ENCODE peak calls at places on chromosome 2, in seven cellular contexts. One of them, this sample, is unnamed.

GRCh38 chr2:118539290-118539689 is 308.2 kb downstream of the EN1 start:
- DNase-seq in SK-N-SH: no peak
- DNase-seq in K562: peak; percentile 32
- DNase-seq in GM12878: no peak
- DNase-seq in HepG2: peak; percentile 14
- DNase-seq in HCT116: peak; percentile 16
- DNase-seq in H1: peak; percentile 10
- DNase-seq in this sample: no peak

GRCh38 chr2:9905413-9905812 is 46.1 kb upstream of the GRHL1 start:
- DNase-seq in SK-N-SH: no peak
- DNase-seq in K562: no peak
- DNase-seq in GM12878: no peak
- DNase-seq in HepG2: no peak
- DNase-seq in HCT116: no peak
- DNase-seq in H1: no peak
- DNase-seq in this sample: peak; percentile 89

GRCh38 chr2:188607501-188607900 is 315.8 kb downstream of the GULP1 start:
- DNase-seq in SK-N-SH: no peak
- DNase-seq in K562: peak; percentile 47
- DNase-seq in GM12878: no peak
- DNase-seq in HepG2: no peak
- DNase-seq in HCT116: no peak
- DNase-seq in H1: no peak
- DNase-seq in this sample: peak; percentile 13

GRCh38 chr2:144520718-144521487 is 984 bp upstream of the ZEB2 start:
- DNase-seq in SK-N-SH: no peak
- DNase-seq in K562: peak; percentile 27
- DNase-seq in GM12878: no peak
- DNase-seq in HepG2: no peak
- DNase-seq in HCT116: no peak
- DNase-seq in H1: no peak
- DNase-seq in this sample: no peak

GRCh38 chr2:46719499-46719898 is 196.1 kb downstream of the MCFD2 start:
- DNase-seq in SK-N-SH: no peak
- DNase-seq in K562: no peak
- DNase-seq in GM12878: no peak
- DNase-seq in HepG2: no peak
- DNase-seq in HCT116: no peak
- DNase-seq in H1: no peak
- DNase-seq in this sample: no peak

GRCh38 chr2:232420463-232421188 is 14.0 kb downstream of the ALPG start:
- DNase-seq in SK-N-SH: peak; percentile 66
- DNase-seq in K562: no peak
- DNase-seq in GM12878: no peak
- DNase-seq in HepG2: peak; percentile 16
- DNase-seq in HCT116: no peak
- DNase-seq in H1: no peak
- DNase-seq in this sample: peak; percentile 73

GRCh38 chr2:229798446-229799147 is 84.2 kb upstream of the DNER start:
- DNase-seq in SK-N-SH: no peak
- DNase-seq in K562: no peak
- DNase-seq in GM12878: no peak
- DNase-seq in HepG2: no peak
- DNase-seq in HCT116: no peak
- DNase-seq in H1: no peak
- DNase-seq in this sample: no peak

GRCh38 chr2:128605931-128606330 is 287.3 kb upstream of the HS6ST1 start:
- DNase-seq in SK-N-SH: no peak
- DNase-seq in K562: no peak
- DNase-seq in GM12878: no peak
- DNase-seq in HepG2: no peak
- DNase-seq in HCT116: no peak
- DNase-seq in H1: no peak
- DNase-seq in this sample: no peak

GRCh38 chr2:110211938-110212858 is at the start of gene MTLN:
- DNase-seq in SK-N-SH: peak; percentile 83
- DNase-seq in K562: peak; percentile 86
- DNase-seq in GM12878: peak; percentile 28
- DNase-seq in HepG2: peak; percentile 37
- DNase-seq in HCT116: peak; percentile 58
- DNase-seq in H1: no peak
- DNase-seq in this sample: peak; percentile 66

GRCh38 chr2:18117592-18117991 is 239.1 kb downstream of the KCNS3 start:
- DNase-seq in SK-N-SH: peak; percentile 19
- DNase-seq in K562: peak; percentile 5
- DNase-seq in GM12878: no peak
- DNase-seq in HepG2: peak; percentile 35
- DNase-seq in HCT116: peak; percentile 13
- DNase-seq in H1: no peak
- DNase-seq in this sample: peak; percentile 48

GRCh38 chr2:5846881-5847280 is 154.7 kb downstream of the SOX11 start:
- DNase-seq in SK-N-SH: no peak
- DNase-seq in K562: no peak
- DNase-seq in GM12878: no peak
- DNase-seq in HepG2: no peak
- DNase-seq in HCT116: no peak
- DNase-seq in H1: no peak
- DNase-seq in this sample: no peak

GRCh38 chr2:20122864-20123263 is 71.4 kb upstream of the LAPTM4A start:
- DNase-seq in SK-N-SH: no peak
- DNase-seq in K562: no peak
- DNase-seq in GM12878: no peak
- DNase-seq in HepG2: no peak
- DNase-seq in HCT116: no peak
- DNase-seq in H1: no peak
- DNase-seq in this sample: peak; percentile 35

GRCh38 chr2:236627193-236627592 is 57.6 kb downstream of the ACKR3 start:
- DNase-seq in SK-N-SH: no peak
- DNase-seq in K562: no peak
- DNase-seq in GM12878: no peak
- DNase-seq in HepG2: no peak
- DNase-seq in HCT116: no peak
- DNase-seq in H1: no peak
- DNase-seq in this sample: no peak

GRCh38 chr2:233059547-233059796 is 670 bp upstream of the INPP5D start:
- DNase-seq in SK-N-SH: no peak
- DNase-seq in K562: no peak
- DNase-seq in GM12878: no peak
- DNase-seq in HepG2: peak; percentile 61
- DNase-seq in HCT116: no peak
- DNase-seq in H1: no peak
- DNase-seq in this sample: no peak

GRCh38 chr2:20064421-20064820 is 13.0 kb upstream of the LAPTM4A start:
- DNase-seq in SK-N-SH: no peak
- DNase-seq in K562: no peak
- DNase-seq in GM12878: no peak
- DNase-seq in HepG2: no peak
- DNase-seq in HCT116: no peak
- DNase-seq in H1: no peak
- DNase-seq in this sample: no peak

GRCh38 chr2:154158101-154158500 is 286.4 kb downstream of the GALNT13 start:
- DNase-seq in SK-N-SH: no peak
- DNase-seq in K562: no peak
- DNase-seq in GM12878: no peak
- DNase-seq in HepG2: no peak
- DNase-seq in HCT116: no peak
- DNase-seq in H1: no peak
- DNase-seq in this sample: no peak

GRCh38 chr2:207154556-207155179 is 11.1 kb downstream of the KLF7 start:
- DNase-seq in SK-N-SH: no peak
- DNase-seq in K562: no peak
- DNase-seq in GM12878: no peak
- DNase-seq in HepG2: no peak
- DNase-seq in HCT116: no peak
- DNase-seq in H1: no peak
- DNase-seq in this sample: no peak

GRCh38 chr2:176419591-176420071 is 150.4 kb downstream of the MTX2 start:
- DNase-seq in SK-N-SH: no peak
- DNase-seq in K562: no peak
- DNase-seq in GM12878: no peak
- DNase-seq in HepG2: no peak
- DNase-seq in HCT116: no peak
- DNase-seq in H1: no peak
- DNase-seq in this sample: no peak

GRCh38 chr2:64874593-64874992 is 114.6 kb upstream of the SLC1A4 start:
- DNase-seq in SK-N-SH: no peak
- DNase-seq in K562: no peak
- DNase-seq in GM12878: no peak
- DNase-seq in HepG2: no peak
- DNase-seq in HCT116: no peak
- DNase-seq in H1: no peak
- DNase-seq in this sample: no peak

GRCh38 chr2:202387608-202388342 is 11.6 kb downstream of the BMPR2 start:
- DNase-seq in SK-N-SH: no peak
- DNase-seq in K562: no peak
- DNase-seq in GM12878: no peak
- DNase-seq in HepG2: no peak
- DNase-seq in HCT116: no peak
- DNase-seq in H1: no peak
- DNase-seq in this sample: no peak

GRCh38 chr2:39377226-39377939 is 59.7 kb downstream of the MAP4K3 start:
- DNase-seq in SK-N-SH: no peak
- DNase-seq in K562: peak; percentile 70
- DNase-seq in GM12878: peak; percentile 81
- DNase-seq in HepG2: no peak
- DNase-seq in HCT116: no peak
- DNase-seq in H1: no peak
- DNase-seq in this sample: no peak

GRCh38 chr2:223779877-223780276 is 57.5 kb downstream of the AP1S3 start:
- DNase-seq in SK-N-SH: peak; percentile 52
- DNase-seq in K562: peak; percentile 52
- DNase-seq in GM12878: no peak
- DNase-seq in HepG2: peak; percentile 68
- DNase-seq in HCT116: peak; percentile 60
- DNase-seq in H1: peak; percentile 17
- DNase-seq in this sample: peak; percentile 56

GRCh38 chr2:54468643-54469042 is 12.5 kb downstream of the SPTBN1 start:
- DNase-seq in SK-N-SH: no peak
- DNase-seq in K562: no peak
- DNase-seq in GM12878: no peak
- DNase-seq in HepG2: no peak
- DNase-seq in HCT116: no peak
- DNase-seq in H1: no peak
- DNase-seq in this sample: no peak

GRCh38 chr2:32168513-32168912 is 2.8 kb downstream of the SLC30A6 start:
- DNase-seq in SK-N-SH: no peak
- DNase-seq in K562: peak; percentile 82
- DNase-seq in GM12878: peak; percentile 66
- DNase-seq in HepG2: no peak
- DNase-seq in HCT116: no peak
- DNase-seq in H1: no peak
- DNase-seq in this sample: no peak

GRCh38 chr2:37344453-37345361 is at the start of gene QPCT:
- DNase-seq in SK-N-SH: peak; percentile 88
- DNase-seq in K562: peak; percentile 13
- DNase-seq in GM12878: no peak
- DNase-seq in HepG2: no peak
- DNase-seq in HCT116: no peak
- DNase-seq in H1: no peak
- DNase-seq in this sample: no peak
- TF ChIP-seq JUND in SK-N-SH: no peak
- TF ChIP-seq JUND in K562: peak; percentile 19
- TF ChIP-seq JUND in GM12878: no peak
- TF ChIP-seq JUND in HepG2: no peak
- TF ChIP-seq JUND in HCT116: no peak
- TF ChIP-seq JUND in H1: no peak
- TF ChIP-seq JUND in this sample: no peak

GRCh38 chr2:193847140-193847539 is 1652.4 kb upstream of the TMEFF2 start:
- DNase-seq in SK-N-SH: no peak
- DNase-seq in K562: no peak
- DNase-seq in GM12878: no peak
- DNase-seq in HepG2: no peak
- DNase-seq in HCT116: no peak
- DNase-seq in H1: no peak
- DNase-seq in this sample: no peak
- TF ChIP-seq JUND in SK-N-SH: peak; percentile 68
- TF ChIP-seq JUND in K562: no peak
- TF ChIP-seq JUND in GM12878: no peak
- TF ChIP-seq JUND in HepG2: no peak
- TF ChIP-seq JUND in HCT116: no peak
- TF ChIP-seq JUND in H1: no peak
- TF ChIP-seq JUND in this sample: no peak

GRCh38 chr2:214310319-214310718 is 100.5 kb upstream of the VWC2L start:
- DNase-seq in SK-N-SH: no peak
- DNase-seq in K562: no peak
- DNase-seq in GM12878: no peak
- DNase-seq in HepG2: peak; percentile 7
- DNase-seq in HCT116: no peak
- DNase-seq in H1: no peak
- DNase-seq in this sample: peak; percentile 53
- TF ChIP-seq JUND in SK-N-SH: no peak
- TF ChIP-seq JUND in K562: no peak
- TF ChIP-seq JUND in GM12878: no peak
- TF ChIP-seq JUND in HepG2: no peak
- TF ChIP-seq JUND in HCT116: no peak
- TF ChIP-seq JUND in H1: no peak
- TF ChIP-seq JUND in this sample: no peak

DNA sequence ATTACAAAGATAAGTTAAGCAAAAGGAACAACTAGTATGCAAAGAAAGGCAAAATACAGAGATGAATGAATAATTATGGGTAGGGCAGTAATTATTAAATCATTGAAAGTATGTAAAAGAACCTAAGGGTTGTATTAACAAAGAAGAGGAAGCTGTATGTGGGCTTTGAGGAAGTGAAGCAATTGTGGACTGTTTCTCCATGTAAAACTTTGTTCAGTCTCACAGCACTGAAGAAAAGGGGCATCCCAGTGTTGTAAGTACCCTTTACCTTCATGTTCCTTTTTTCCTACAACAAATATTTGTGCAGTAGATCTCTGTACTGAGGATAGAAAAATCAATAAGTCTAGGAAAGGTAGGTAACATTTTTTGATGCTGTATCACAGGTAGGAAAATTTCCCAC is 388.7 kb upstream of the NRP2 start:
- DNase-seq in SK-N-SH: no peak
- DNase-seq in K562: no peak
- DNase-seq in GM12878: no peak
- DNase-seq in HepG2: no peak
- DNase-seq in HCT116: no peak
- DNase-seq in H1: no peak
- DNase-seq in this sample: no peak
- TF ChIP-seq JUND in SK-N-SH: no peak
- TF ChIP-seq JUND in K562: no peak
- TF ChIP-seq JUND in GM12878: no peak
- TF ChIP-seq JUND in HepG2: no peak
- TF ChIP-seq JUND in HCT116: no peak
- TF ChIP-seq JUND in H1: no peak
- TF ChIP-seq JUND in this sample: no peak

GRCh38 chr2:238024986-238025385 is 35.8 kb upstream of the SCLY start:
- DNase-seq in SK-N-SH: no peak
- DNase-seq in K562: no peak
- DNase-seq in GM12878: no peak
- DNase-seq in HepG2: no peak
- DNase-seq in HCT116: no peak
- DNase-seq in H1: no peak
- DNase-seq in this sample: no peak
- TF ChIP-seq JUND in SK-N-SH: no peak
- TF ChIP-seq JUND in K562: no peak
- TF ChIP-seq JUND in GM12878: no peak
- TF ChIP-seq JUND in HepG2: no peak
- TF ChIP-seq JUND in HCT116: no peak
- TF ChIP-seq JUND in H1: no peak
- TF ChIP-seq JUND in this sample: no peak